ENCODE peak calls at places on chromosome 12, in nine cellular contexts. S is mesenchymal stem cell, H is tibial artery, Y is AG09309, Q is fibroblast of lung, C is HepG2, G is lung, R is ascending aorta, D is prostate gland. V is an unnamed sample.
A peak's percentile ranks its signal among the peaks of the same experiment; 100 is the strongest.

GRCh38 chr12:5901416-5901815 is 43.6 kb downstream of the ANO2 start:
- DNase-seq in G (no peak), S (no peak), H (no peak), C (no peak), Q (no peak), Y (no peak), D (no peak), R (no peak), V (no peak)

GRCh38 chr12:15688202-15688736 is 100.9 kb downstream of the EPS8 start:
- DNase-seq in R (peak; percentile 45), S (no peak), D (no peak), C (no peak), H (peak; percentile 78), G (peak; percentile 36), Y (no peak), Q (no peak), V (no peak)

GRCh38 chr12:113757223-113758002 is 208.7 kb downstream of the RBM19 start:
- DNase-seq in S (no peak), G (no peak), R (no peak), D (no peak), Y (no peak), Q (no peak), H (no peak), C (no peak), V (no peak)

GRCh38 chr12:71645268-71645667 is 18.4 kb downstream of the ZFC3H1 start:
- DNase-seq in S (no peak), Q (no peak), G (no peak), H (no peak), D (no peak), C (no peak), Y (no peak), R (no peak), V (no peak)

GRCh38 chr12:68515793-68516192 is 94.9 kb upstream of the RAP1B start:
- DNase-seq in D (no peak), Y (no peak), S (no peak), Q (no peak), H (no peak), R (no peak), C (no peak), G (no peak), V (no peak)

GRCh38 chr12:118979763-118980406 is 1.5 kb upstream of the SRRM4 start:
- DNase-seq in D (peak; percentile 16), Y (no peak), R (no peak), G (peak; percentile 46), C (peak; percentile 56), Q (peak; percentile 17), S (peak; percentile 31), H (no peak), V (no peak)

GRCh38 chr12:9897524-9897923 is 16.2 kb downstream of the KLRF2 start:
- DNase-seq in C (no peak), Q (no peak), H (no peak), D (no peak), Y (no peak), R (no peak), S (no peak), G (no peak), V (no peak)

GRCh38 chr12:107586256-107586970 is 99.2 kb upstream of the PWP1 start:
- DNase-seq in S (no peak), H (no peak), R (no peak), Q (no peak), C (no peak), Y (no peak), D (no peak), G (no peak), V (no peak)

GRCh38 chr12:76883826-76884225 is 5.0 kb upstream of the CSRP2 start:
- DNase-seq in H (no peak), Y (no peak), C (no peak), G (no peak), D (no peak), Q (peak; percentile 77), R (no peak), S (peak; percentile 55), V (peak; percentile 59)

GRCh38 chr12:32508626-32509025 is 109.3 kb downstream of the FGD4 start:
- DNase-seq in S (no peak), C (no peak), G (no peak), D (no peak), Y (no peak), R (no peak), H (no peak), Q (no peak), V (no peak)

GRCh38 chr12:10241276-10241675 is 28.6 kb downstream of the GABARAPL1 start:
- DNase-seq in Q (peak; percentile 25), R (no peak), C (no peak), S (no peak), Y (no peak), H (no peak), G (no peak), D (no peak), V (no peak)

GRCh38 chr12:4685317-4685716 is 34.9 kb upstream of the GALNT8 start:
- DNase-seq in R (no peak), D (no peak), H (no peak), G (no peak), Y (no peak), C (no peak), Q (no peak), S (no peak), V (no peak)

GRCh38 chr12:124904306-124905098 is 9.9 kb downstream of the UBC start:
- DNase-seq in Q (peak; percentile 92), H (peak; percentile 95), S (peak; percentile 99), C (peak; percentile 72), D (peak; percentile 75), R (peak; percentile 68), G (peak; percentile 70), Y (peak; percentile 86), V (peak; percentile 92)

GRCh38 chr12:6341439-6342139 is at the start of gene TNFRSF1A:
- DNase-seq in C (peak; percentile 65), Q (peak; percentile 83), R (no peak), Y (no peak), H (peak; percentile 85), D (peak; percentile 81), G (peak; percentile 78), S (peak; percentile 89), V (peak; percentile 55)

GRCh38 chr12:93766802-93767523 is 89.8 kb downstream of the CRADD start:
- DNase-seq in R (no peak), Y (no peak), H (peak; percentile 32), C (no peak), S (peak; percentile 67), Q (peak; percentile 60), G (no peak), D (peak; percentile 54), V (no peak)

GRCh38 chr12:91846466-91847055 is 299.1 kb downstream of the BTG1 start:
- DNase-seq in R (no peak), Y (no peak), H (no peak), Q (no peak), G (no peak), C (no peak), S (no peak), D (no peak), V (no peak)

GRCh38 chr12:30877110-30877875 is 49.3 kb upstream of the TSPAN11 start:
- DNase-seq in R (no peak), C (no peak), D (peak; percentile 11), G (peak; percentile 75), H (no peak), Y (no peak), S (no peak), Q (no peak), V (no peak)

GRCh38 chr12:55724226-55724939 is 4.2 kb downstream of the RDH5 start:
- DNase-seq in Y (no peak), Q (peak; percentile 60), H (peak; percentile 80), G (peak; percentile 65), C (peak; percentile 60), R (peak; percentile 39), S (peak; percentile 70), D (peak; percentile 51), V (no peak)

GRCh38 chr12:29212682-29213397 is 63.8 kb downstream of the FAR2 start:
- DNase-seq in S (peak; percentile 29), Y (no peak), H (no peak), D (no peak), R (no peak), Q (no peak), G (no peak), C (no peak), V (no peak)

GRCh38 chr12:45244561-45245348 is 28.9 kb downstream of the ANO6 start:
- DNase-seq in R (no peak), H (no peak), G (no peak), Y (peak; percentile 64), S (peak; percentile 86), D (no peak), C (no peak), Q (no peak), V (no peak)

GRCh38 chr12:18546399-18546798 is 191.4 kb downstream of the PLCZ1 start:
- DNase-seq in H (no peak), D (no peak), Y (no peak), R (no peak), S (peak; percentile 77), C (peak; percentile 18), Q (peak; percentile 67), G (no peak), V (peak; percentile 85)

GRCh38 chr12:53930591-53931255 is 7.9 kb upstream of the HOXC13 start:
- DNase-seq in S (no peak), C (no peak), Q (no peak), H (no peak), G (no peak), R (no peak), D (no peak), Y (no peak), V (no peak)

GRCh38 chr12:12819221-12819620 is 6.1 kb downstream of the DDX47 start:
- DNase-seq in Q (no peak), C (no peak), R (no peak), D (no peak), Y (no peak), S (no peak), H (no peak), G (no peak), V (no peak)
- H3K4me3 ChIP-seq in Q (no peak overlapping the region), C (no peak overlapping the region), R (no peak overlapping the region), D (no peak overlapping the region), Y (no peak overlapping the region), S (peak overlapping the region; percentile 16), H (no peak overlapping the region), G (no peak overlapping the region), V (no peak overlapping the region)

GRCh38 chr12:25155031-25155576 is 39.9 kb downstream of the DNAI7 start:
- DNase-seq in H (no peak), C (peak; percentile 16), G (no peak), Y (no peak), D (no peak), Q (peak; percentile 33), S (peak; percentile 59), R (no peak), V (no peak)
- H3K4me3 ChIP-seq in H (no peak overlapping the region), C (no peak overlapping the region), G (no peak overlapping the region), Y (no peak overlapping the region), D (no peak overlapping the region), Q (no peak overlapping the region), S (no peak overlapping the region), R (no peak overlapping the region), V (no peak overlapping the region)

GRCh38 chr12:50537538-50537919 is 32.7 kb downstream of the DIP2B start:
- DNase-seq in R (no peak), Q (peak; percentile 87), C (no peak), G (no peak), D (no peak), Y (no peak), S (peak; percentile 60), H (no peak), V (no peak)
- H3K4me3 ChIP-seq in R (no peak overlapping the region), Q (no peak overlapping the region), C (no peak overlapping the region), G (no peak overlapping the region), D (no peak overlapping the region), Y (no peak overlapping the region), S (peak overlapping the region; percentile 48), H (no peak overlapping the region), V (no peak overlapping the region)

DNA sequence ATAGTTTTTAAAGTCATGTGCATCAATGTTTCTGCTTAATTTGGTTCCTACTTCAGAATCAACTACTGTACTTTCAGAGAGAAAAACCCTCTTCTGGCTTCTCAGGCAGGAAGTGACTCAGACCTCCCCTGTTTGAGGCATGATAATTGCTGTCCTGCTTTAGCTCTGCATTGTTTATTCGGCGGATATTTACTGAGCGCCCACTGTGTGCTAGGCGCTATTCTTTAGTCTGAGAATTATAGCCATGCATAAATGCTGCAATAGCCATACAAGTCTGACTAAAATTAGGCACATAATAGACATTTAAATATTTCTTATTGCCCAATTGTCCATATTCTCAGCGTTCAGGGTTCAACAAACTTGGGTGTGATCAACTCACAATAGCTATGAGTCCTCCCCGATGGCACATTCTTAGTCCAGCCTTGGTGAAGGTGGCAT is 6.1 kb upstream of the AMIGO2 start:
- DNase-seq in D (no peak), H (no peak), Y (no peak), R (no peak), G (no peak), S (peak; percentile 88), C (peak; percentile 41), Q (peak; percentile 86), V (no peak)
- H3K4me3 ChIP-seq in D (no peak overlapping the region), H (no peak overlapping the region), Y (no peak overlapping the region), R (no peak overlapping the region), G (no peak overlapping the region), S (no peak overlapping the region), C (no peak overlapping the region), Q (no peak overlapping the region), V (no peak overlapping the region)

V was measured in skeletal muscle cell.